ENCODE peak calls at places on chromosomes 11 and 22, in seven cellular contexts. R is pancreas, V is upper lobe of left lung, O is thoracic aorta, M is RWPE2, Q is SK-N-SH, J is upper lobe of right lung. N is an unnamed sample.

GRCh38 chr22:19941365-19942070 is at the start of the genes COMT and TXNRD2:
- DNase-seq in J (peak; percentile 90), O (no peak), V (peak; percentile 70), Q (peak; percentile 96), M (peak; percentile 15), R (peak; percentile 67), N (no peak)

GRCh38 chr11:15835705-15836411 is 520.5 kb downstream of the SOX6 start:
- DNase-seq in O (no peak), V (no peak), J (no peak), R (no peak), M (no peak), Q (peak; percentile 33), N (no peak)

GRCh38 chr11:105244157-105244820 is 104.7 kb upstream of the CARD18 start:
- DNase-seq in Q (no peak), V (peak; percentile 27), J (no peak), O (peak; percentile 5), R (no peak), M (no peak), N (no peak)

GRCh38 chr22:40520562-40520961 is 116.0 kb downstream of the MRTFA start:
- DNase-seq in Q (no peak), V (no peak), J (no peak), M (no peak), O (no peak), R (no peak), N (no peak)

GRCh38 chr11:69360606-69361005 is 66.7 kb downstream of the MYEOV start:
- DNase-seq in V (peak; percentile 9), M (no peak), J (no peak), R (peak; percentile 5), O (no peak), Q (no peak), N (peak; percentile 77)

GRCh38 chr11:114501901-114502300 is 57.8 kb downstream of the NXPE1 start:
- DNase-seq in O (no peak), J (no peak), M (no peak), Q (no peak), V (no peak), R (no peak), N (no peak)

GRCh38 chr22:45335021-45335818 is 25.5 kb downstream of the FAM118A start:
- DNase-seq in Q (peak; percentile 48), M (no peak), J (no peak), V (no peak), O (no peak), R (no peak), N (no peak)

GRCh38 chr11:8265681-8266241 is 2.1 kb upstream of the LMO1 start:
- DNase-seq in R (no peak), O (no peak), V (peak; percentile 6), J (peak; percentile 41), M (peak; percentile 35), Q (peak; percentile 81), N (no peak)

GRCh38 chr11:64314146-64314804 is 3.1 kb downstream of the TRMT112 start:
- DNase-seq in O (no peak), R (no peak), V (no peak), Q (peak; percentile 54), J (no peak), M (no peak), N (no peak)

GRCh38 chr22:38706101-38706884 is 549 bp downstream of the GTPBP1 start:
- DNase-seq in M (no peak), O (no peak), V (peak; percentile 45), Q (peak; percentile 64), J (peak; percentile 80), R (peak; percentile 62), N (no peak)

GRCh38 chr11:38524945-38525344 is 1926.9 kb upstream of the RAG2 start:
- DNase-seq in M (no peak), O (no peak), J (no peak), V (no peak), Q (no peak), R (no peak), N (no peak)

GRCh38 chr11:38530226-38530625 is 1932.2 kb upstream of the RAG2 start:
- DNase-seq in M (no peak), O (no peak), Q (no peak), R (no peak), V (no peak), J (no peak), N (no peak)
- H3K9me3 ChIP-seq in M (no peaks in the 10 kb centered on the region), O (no peaks in the 10 kb centered on the region), Q (no peaks in the 10 kb centered on the region), R (no peaks in the 10 kb centered on the region), V (no peaks in the 10 kb centered on the region), J (peaks cover 2% of the 10 kb centered on the region), N (no peaks in the 10 kb centered on the region)

GRCh38 chr11:92219476-92219875 is 5.1 kb upstream of the FAT3 start:
- DNase-seq in M (no peak), J (no peak), R (no peak), V (no peak), Q (no peak), O (no peak), N (no peak)
- H3K9me3 ChIP-seq in M (no peaks in the 10 kb centered on the region), J (no peaks in the 10 kb centered on the region), R (no peaks in the 10 kb centered on the region), V (no peaks in the 10 kb centered on the region), Q (peaks cover 7% of the 10 kb centered on the region), O (no peaks in the 10 kb centered on the region), N (no peaks in the 10 kb centered on the region)

GRCh38 chr22:26697151-26697550 is 39.8 kb downstream of the MIAT start:
- DNase-seq in V (no peak), J (no peak), Q (no peak), R (no peak), O (no peak), M (no peak), N (no peak)
- H3K9me3 ChIP-seq in V (no peaks in the 10 kb centered on the region), J (no peaks in the 10 kb centered on the region), Q (peaks cover 3% of the 10 kb centered on the region), R (no peaks in the 10 kb centered on the region), O (no peaks in the 10 kb centered on the region), M (no peaks in the 10 kb centered on the region), N (no peaks in the 10 kb centered on the region)

GRCh38 chr11:62664405-62665074 is 470 bp downstream of the C11orf98 start:
- DNase-seq in M (peak; percentile 72), J (no peak), Q (peak; percentile 73), V (peak; percentile 45), R (peak; percentile 58), O (no peak), N (no peak)
- H3K9me3 ChIP-seq in M (no peaks in the 10 kb centered on the region), J (no peaks in the 10 kb centered on the region), Q (no peaks in the 10 kb centered on the region), V (no peaks in the 10 kb centered on the region), R (no peaks in the 10 kb centered on the region), O (no peaks in the 10 kb centered on the region), N (no peaks in the 10 kb centered on the region)

GRCh38 chr22:48827904-48828555 is 999.6 kb downstream of the BRD1 start:
- DNase-seq in J (peak; percentile 40), O (no peak), R (no peak), Q (no peak), V (no peak), M (no peak), N (no peak)

GRCh38 chr22:48827228-48827810 is 1000.4 kb downstream of the BRD1 start:
- DNase-seq in M (no peak), O (no peak), Q (no peak), J (no peak), V (no peak), R (no peak), N (no peak)

GRCh38 chr22:48828688-48829087 is 999.0 kb downstream of the BRD1 start:
- DNase-seq in O (no peak), R (no peak), J (peak; percentile 28), V (no peak), M (no peak), Q (no peak), N (no peak)

GRCh38 chr22:48832592-48832991 is 995.1 kb downstream of the BRD1 start:
- DNase-seq in J (no peak), M (no peak), R (no peak), V (no peak), Q (no peak), O (no peak), N (no peak)

GRCh38 chr22:48829908-48830307 is 997.8 kb downstream of the BRD1 start:
- DNase-seq in J (peak; percentile 48), Q (no peak), O (no peak), M (no peak), V (no peak), R (no peak), N (no peak)
- H3K9me3 ChIP-seq in J (no peaks in the 10 kb centered on the region), Q (no peaks in the 10 kb centered on the region), O (peaks cover 6% of the 10 kb centered on the region), M (no peaks in the 10 kb centered on the region), V (no peaks in the 10 kb centered on the region), R (no peaks in the 10 kb centered on the region), N (no peaks in the 10 kb centered on the region)

N was measured in vagina.